ENCODE peak calls at places on chromosomes 5 and 9, in ten cellular contexts. A, I, M, V, H, K, O, Z, T and U are unnamed samples.

GRCh38 chr5:180178516-180179398 is 30.3 kb downstream of the RASGEF1C start:
- DNase-seq in O (no peak), Z (no peak), V (no peak), I (no peak), T (no peak), M (no peak), K (no peak), A (no peak), H (no peak), U (no peak)

GRCh38 chr9:93826209-93826608 is 128.9 kb downstream of the BARX1 start:
- DNase-seq in M (no peak), K (no peak), V (no peak), I (no peak), H (no peak), Z (no peak), T (no peak), O (no peak), A (no peak), U (no peak)

GRCh38 chr9:101309139-101309538 is 75.7 kb downstream of the BAAT start:
- DNase-seq in H (no peak), T (no peak), M (no peak), I (no peak), A (no peak), O (no peak), K (no peak), Z (no peak), V (no peak), U (no peak)

GRCh38 chr5:55154893-55155292 is 5.1 kb upstream of the GPX8 start:
- DNase-seq in K (no peak), H (peak), O (peak), I (no peak), A (peak), T (no peak), Z (no peak), M (peak), V (peak), U (no peak)

GRCh38 chr9:111704503-111704902 is 43.1 kb downstream of the GNG10 start:
- DNase-seq in A (no peak), K (no peak), H (no peak), Z (no peak), I (no peak), M (no peak), T (no peak), V (no peak), O (no peak), U (no peak)

GRCh38 chr5:65041296-65042158 is 272.8 kb downstream of the CWC27 start:
- DNase-seq in T (no peak), M (no peak), H (peak), Z (peak), V (peak), O (peak), I (no peak), A (peak), K (no peak), U (no peak)

GRCh38 chr5:50966986-50967385 is 300.5 kb downstream of the PARP8 start:
- DNase-seq in O (no peak), H (no peak), T (no peak), V (no peak), A (no peak), K (no peak), I (no peak), M (no peak), Z (no peak), U (no peak)

GRCh38 chr5:40332945-40333344 is 346.8 kb upstream of the PTGER4 start:
- DNase-seq in O (peak), T (no peak), M (no peak), H (peak), A (no peak), I (no peak), K (no peak), V (no peak), Z (no peak), U (no peak)

DNA sequence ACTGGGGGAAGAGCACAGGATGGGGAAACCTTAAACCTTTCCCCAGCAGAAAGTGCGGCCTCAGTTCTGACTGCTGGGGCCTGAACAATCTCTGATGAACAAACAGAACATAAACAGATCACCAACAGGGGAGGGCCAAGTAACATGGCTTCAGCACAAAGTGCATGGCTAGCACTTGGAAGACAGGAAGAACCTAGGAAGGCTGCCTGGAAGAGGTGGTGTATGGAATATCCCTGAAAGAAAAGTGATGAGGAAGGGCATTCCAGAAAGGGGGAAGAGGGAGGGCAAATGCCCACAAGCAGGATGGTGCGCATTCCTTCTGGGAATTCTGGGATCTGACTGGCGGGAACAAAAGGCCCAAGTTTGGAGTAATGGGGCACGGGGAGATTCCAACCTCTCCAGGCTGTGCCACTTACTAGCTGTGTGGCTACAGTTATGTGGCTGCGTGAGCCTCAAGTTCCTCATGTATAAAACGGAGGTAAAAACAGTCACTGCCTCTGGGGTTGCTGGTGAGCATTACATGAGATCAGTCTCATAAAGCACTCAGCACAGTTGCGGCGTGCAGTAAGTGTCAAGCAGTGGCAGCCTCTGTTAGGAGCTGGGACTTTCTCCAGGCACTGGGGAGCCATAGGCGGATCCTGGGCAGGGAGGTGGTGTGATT is 1.6 kb downstream of the PDGFRB start:
- DNase-seq in T (no peak), Z (peak), V (peak), I (no peak), H (peak), A (peak), O (peak), M (peak), K (no peak), U (no peak)
- TF ChIP-seq CTCF in T (no peak), Z (no peak), V (peak), I (no peak), H (peak), A (no peak), O (peak), M (no peak), K (no peak), U (no peak)

GRCh38 chr5:140365282-140365681 is 5.3 kb downstream of the SLC4A9 start:
- DNase-seq in V (no peak), I (no peak), H (no peak), Z (no peak), O (no peak), K (no peak), A (no peak), T (no peak), M (no peak), U (no peak)

GRCh38 chr5:140367631-140368013 is 7.6 kb downstream of the SLC4A9 start:
- DNase-seq in V (no peak), H (no peak), O (no peak), Z (no peak), A (no peak), T (no peak), I (no peak), M (no peak), K (no peak), U (no peak)

GRCh38 chr5:140365941-140366340 is 5.9 kb downstream of the SLC4A9 start:
- DNase-seq in K (no peak), M (no peak), T (no peak), I (no peak), H (no peak), A (no peak), Z (no peak), V (no peak), O (no peak), U (no peak)

GRCh38 chr5:140364472-140364765 is 4.4 kb downstream of the SLC4A9 start:
- DNase-seq in V (no peak), K (no peak), A (no peak), H (no peak), M (no peak), T (no peak), O (no peak), I (no peak), Z (no peak), U (no peak)

GRCh38 chr5:140366770-140367630 is 7.0 kb downstream of the SLC4A9 start:
- DNase-seq in A (no peak), M (no peak), T (no peak), K (no peak), H (no peak), I (no peak), O (no peak), V (no peak), Z (no peak), U (no peak)
- TF ChIP-seq CTCF in A (peak), M (no peak), T (no peak), K (no peak), H (no peak), I (peak), O (no peak), V (no peak), Z (no peak), U (no peak)

GRCh38 chr5:33890633-33891032 is 1.2 kb downstream of the ADAMTS12 start:
- DNase-seq in O (peak), T (peak), I (no peak), M (peak), Z (no peak), K (no peak), A (peak), H (peak), V (peak), U (no peak)
- TF ChIP-seq CTCF in O (peak), T (peak), I (peak), M (peak), Z (no peak), K (no peak), A (peak), H (peak), V (peak), U (peak)

DNA sequence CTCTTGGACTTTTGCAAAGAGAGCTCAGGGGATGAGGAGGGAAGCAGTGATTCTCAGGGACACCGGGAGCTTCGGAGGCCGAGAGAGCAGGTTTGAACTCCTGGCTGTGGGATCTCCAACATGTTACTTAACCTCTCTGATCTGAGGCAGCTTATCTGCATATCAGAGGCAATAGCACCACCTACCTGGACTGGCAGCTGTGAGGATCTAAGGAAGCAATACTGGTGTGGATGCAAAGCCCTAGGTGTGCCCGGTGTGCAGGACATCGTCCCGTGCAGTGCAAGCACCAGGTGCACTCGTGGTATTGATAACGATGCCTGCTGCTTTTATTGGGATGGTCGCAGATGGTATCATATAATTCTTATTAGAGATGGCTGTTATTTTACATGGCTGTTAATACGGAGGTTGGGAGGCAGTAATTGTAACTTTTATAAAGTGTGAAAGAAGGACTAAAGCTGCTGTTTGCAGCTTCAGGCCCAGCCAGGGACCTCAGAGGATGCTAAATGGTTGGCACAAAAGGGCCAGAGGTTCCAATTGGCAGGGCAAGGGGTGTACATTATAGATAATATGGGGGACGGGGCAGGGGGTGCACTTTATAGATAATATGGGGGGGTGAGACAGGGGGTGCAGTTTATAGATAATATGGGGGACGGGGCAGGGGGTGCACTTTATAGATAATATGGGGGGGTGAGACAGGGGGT is 14.9 kb downstream of the COL5A1 start:
- DNase-seq in Z (no peak), K (peak), T (no peak), H (no peak), O (no peak), A (no peak), M (no peak), I (no peak), V (no peak), U (no peak)
- TF ChIP-seq CTCF in Z (no peak), K (no peak), T (no peak), H (no peak), O (peak), A (peak), M (peak), I (peak), V (peak), U (no peak)

GRCh38 chr9:18861599-18862546 is 171.1 kb downstream of the SAXO1 start:
- DNase-seq in K (no peak), V (peak), H (peak), I (peak), T (peak), Z (no peak), A (no peak), M (peak), O (peak), U (peak)
- TF ChIP-seq CTCF in K (no peak), V (peak), H (no peak), I (peak), T (no peak), Z (no peak), A (no peak), M (no peak), O (peak), U (peak)

DNA sequence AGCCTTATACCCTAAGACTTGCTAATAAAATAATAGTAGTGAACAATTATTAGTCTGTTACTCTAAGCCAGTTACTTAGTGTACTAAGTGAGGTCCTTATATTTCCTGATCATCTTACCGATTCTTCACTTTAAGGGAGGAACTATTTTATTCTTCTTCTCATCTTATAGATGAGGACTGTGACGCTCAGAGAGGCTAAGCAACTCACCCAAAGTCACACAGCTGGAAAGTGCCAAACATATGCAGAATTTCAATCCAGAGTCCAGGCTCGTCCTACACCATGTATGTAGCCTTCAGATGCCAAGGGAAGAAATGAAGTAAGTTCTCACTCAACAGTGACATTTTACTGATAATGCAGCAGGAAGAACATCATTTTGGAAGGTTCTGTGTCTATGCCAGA is 34.4 kb upstream of the ARAP3 start:
- DNase-seq in A (no peak), H (no peak), O (no peak), Z (no peak), K (no peak), I (no peak), T (no peak), M (no peak), V (no peak), U (no peak)
- TF ChIP-seq CTCF in A (no peak), H (no peak), O (no peak), Z (no peak), K (no peak), I (no peak), T (no peak), M (no peak), V (no peak), U (no peak)

DNA sequence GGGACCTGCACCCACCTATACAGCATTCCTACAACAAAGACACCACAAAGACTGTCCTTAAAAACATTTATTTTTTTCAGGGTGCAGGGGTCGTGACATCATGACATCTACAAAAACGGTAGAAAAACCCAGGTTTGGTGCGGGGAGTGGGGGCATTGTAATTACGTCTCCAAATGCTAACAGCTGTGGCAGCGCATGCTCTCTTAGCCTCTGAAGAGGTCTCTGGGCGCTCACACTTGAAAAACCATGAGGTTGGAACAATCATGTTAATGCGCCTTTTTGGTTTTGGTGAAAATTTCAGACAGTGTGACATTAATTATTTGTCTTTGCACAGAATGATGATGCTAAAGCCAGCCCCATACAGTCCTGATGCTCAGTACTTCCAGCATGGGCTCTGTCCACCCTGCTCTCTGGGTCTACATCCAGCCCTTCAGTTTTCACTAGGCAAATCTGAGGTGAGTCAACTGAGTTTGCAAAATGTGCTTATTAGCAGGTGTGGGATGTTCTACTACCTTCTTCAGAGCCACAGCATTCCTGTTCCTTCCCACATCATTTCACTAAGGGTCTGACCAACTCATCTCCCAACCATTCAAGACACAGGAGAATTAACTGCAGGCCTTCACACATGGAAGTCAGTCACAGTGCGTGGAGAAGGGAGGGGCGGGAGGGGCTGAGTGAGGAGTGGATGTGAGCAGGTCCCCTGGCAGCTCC is 14.1 kb downstream of the ALDH1B1 start:
- DNase-seq in O (no peak), H (no peak), V (no peak), I (no peak), Z (no peak), M (no peak), K (no peak), T (no peak), A (no peak), U (no peak)
- TF ChIP-seq CTCF in O (no peak), H (no peak), V (no peak), I (no peak), Z (no peak), M (no peak), K (no peak), T (no peak), A (no peak), U (no peak)

GRCh38 chr5:68778467-68778866 is 315.3 kb upstream of the SLC30A5 start:
- DNase-seq in K (no peak), H (no peak), A (no peak), M (no peak), V (no peak), Z (no peak), O (no peak), T (no peak), I (no peak), U (no peak)
- TF ChIP-seq CTCF in K (no peak), H (no peak), A (no peak), M (no peak), V (no peak), Z (no peak), O (no peak), T (no peak), I (no peak), U (no peak)

DNA sequence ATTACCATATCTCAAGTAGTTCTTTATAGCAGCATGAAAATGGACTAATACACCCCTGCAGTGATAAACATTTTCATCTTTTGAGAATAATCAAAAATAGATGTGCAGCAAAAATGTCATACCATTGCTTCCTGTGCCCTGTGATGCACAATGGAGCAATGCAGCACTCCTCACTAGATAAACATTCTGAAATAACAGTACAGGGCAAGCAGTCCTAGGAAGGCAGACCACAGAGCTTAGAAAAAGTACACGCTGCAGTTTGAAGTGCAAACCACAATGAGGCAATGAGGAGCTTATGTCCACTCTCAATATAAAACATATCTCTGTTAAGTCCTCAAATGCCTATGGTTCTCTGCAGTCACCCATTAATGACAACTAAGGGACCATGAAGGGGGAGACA is 367.6 kb downstream of the PDE4D start:
- DNase-seq in H (peak), M (peak), Z (no peak), K (no peak), A (peak), O (no peak), T (no peak), I (peak), V (peak), U (no peak)
- TF ChIP-seq CTCF in H (no peak), M (peak), Z (no peak), K (no peak), A (no peak), O (no peak), T (no peak), I (no peak), V (no peak), U (no peak)